ENCODE peak calls at places on chromosomes 5 and 9, in seven cellular contexts. K, P, A, R, N, Y and H are unnamed samples.

GRCh38 chr9:6827370-6827949 is 69.7 kb downstream of the KDM4C start:
- DNase-seq in Y (no peak), A (peak; percentile 47), P (peak; percentile 7), K (peak; percentile 66), R (no peak), N (peak; percentile 74), H (no peak)

GRCh38 chr9:127283917-127284316 is 19.3 kb downstream of the GARNL3 start:
- DNase-seq in N (peak; percentile 40), A (peak; percentile 55), P (no peak), R (peak; percentile 21), K (peak; percentile 30), Y (no peak), H (no peak)

GRCh38 chr5:35240892-35241291 is 10.6 kb upstream of the PRLR start:
- DNase-seq in N (no peak), A (no peak), R (no peak), K (no peak), P (no peak), Y (no peak), H (no peak)

GRCh38 chr5:102077920-102078319 is 218.2 kb downstream of the SLCO4C1 start:
- DNase-seq in Y (no peak), R (no peak), A (no peak), N (no peak), P (no peak), K (no peak), H (no peak)

GRCh38 chr9:89430995-89431394 is 66.9 kb downstream of the SEMA4D start:
- DNase-seq in K (no peak), A (no peak), N (no peak), Y (no peak), R (no peak), P (no peak), H (no peak)

GRCh38 chr5:105953616-105954015 is 1717.1 kb downstream of the EFNA5 start:
- DNase-seq in A (no peak), P (no peak), R (no peak), N (no peak), Y (no peak), K (no peak), H (no peak)

GRCh38 chr9:26459959-26460358 is 432.6 kb downstream of the CAAP1 start:
- DNase-seq in N (no peak), K (no peak), A (no peak), Y (no peak), R (no peak), P (no peak), H (no peak)

GRCh38 chr5:20129491-20129890 is 141.5 kb upstream of the CDH18 start:
- DNase-seq in Y (no peak), R (no peak), P (no peak), N (no peak), A (no peak), K (no peak), H (no peak)

GRCh38 chr9:2018764-2019548 is 3.8 kb downstream of the SMARCA2 start:
- DNase-seq in N (no peak), Y (no peak), K (no peak), A (no peak), R (no peak), P (no peak), H (no peak)

GRCh38 chr9:18296702-18297531 is 177.0 kb upstream of the ADAMTSL1 start:
- DNase-seq in Y (no peak), N (no peak), A (no peak), K (peak; percentile 65), R (no peak), P (no peak), H (no peak)

GRCh38 chr9:34501889-34502425 is 20.8 kb downstream of the ENHO start:
- DNase-seq in K (peak; percentile 79), Y (peak; percentile 68), P (no peak), A (no peak), N (peak; percentile 98), R (peak; percentile 69), H (no peak)

GRCh38 chr5:73808916-73809315 is 182.9 kb downstream of the ARHGEF28 start:
- DNase-seq in N (no peak), Y (no peak), A (no peak), R (no peak), K (no peak), P (no peak), H (no peak)

GRCh38 chr5:1030801-1031271 is 22.2 kb downstream of the NKD2 start:
- DNase-seq in K (no peak), A (no peak), P (no peak), Y (no peak), R (no peak), N (no peak), H (peak; percentile 72)

GRCh38 chr9:2465921-2466460 is 155.6 kb upstream of the VLDLR start:
- DNase-seq in Y (no peak), A (peak; percentile 78), N (no peak), P (no peak), K (peak; percentile 40), R (no peak), H (no peak)

GRCh38 chr5:179382486-179382885 is 37.2 kb upstream of the ADAMTS2 start:
- DNase-seq in R (no peak), N (no peak), A (no peak), Y (no peak), K (no peak), P (no peak), H (peak; percentile 41)

GRCh38 chr5:1503301-1504243 is 20.2 kb downstream of the LPCAT1 start:
- DNase-seq in P (no peak), R (no peak), Y (peak; percentile 87), K (no peak), N (peak; percentile 26), A (no peak), H (no peak)

GRCh38 chr9:77648458-77649108 is 461 bp upstream of the GNA14 start:
- DNase-seq in A (no peak), R (no peak), N (peak; percentile 54), K (no peak), P (no peak), Y (peak; percentile 72), H (peak; percentile 72)

GRCh38 chr9:7656648-7657047 is 142.9 kb downstream of the DMAC1 start:
- DNase-seq in A (peak; percentile 1), Y (no peak), R (no peak), K (peak; percentile 89), P (no peak), N (peak; percentile 45), H (no peak)

GRCh38 chr9:92637331-92637730 is 32.6 kb downstream of the IPPK start:
- DNase-seq in A (no peak), K (no peak), R (no peak), N (no peak), Y (peak; percentile 53), P (no peak), H (peak; percentile 54)

GRCh38 chr9:11088826-11089374 is 476.1 kb upstream of the PTPRD start:
- DNase-seq in K (no peak), P (no peak), N (peak; percentile 9), A (no peak), Y (no peak), R (no peak), H (no peak)

GRCh38 chr5:150339165-150339564 is 18.3 kb upstream of the TCOF1 start:
- DNase-seq in R (no peak), K (no peak), A (no peak), Y (no peak), N (no peak), P (no peak), H (no peak)

GRCh38 chr9:99055384-99055783 is 49.5 kb upstream of the TGFBR1 start:
- DNase-seq in P (no peak), K (peak; percentile 72), Y (no peak), A (peak; percentile 16), R (no peak), N (peak; percentile 79), H (no peak)

GRCh38 chr9:33329996-33330395 is 39.7 kb downstream of the NFX1 start:
- DNase-seq in K (peak; percentile 36), R (no peak), N (no peak), P (no peak), Y (no peak), A (peak; percentile 74), H (no peak)

GRCh38 chr5:174617285-174617684 is 107.1 kb upstream of the MSX2 start:
- DNase-seq in Y (no peak), R (no peak), K (no peak), A (no peak), P (no peak), N (no peak), H (no peak)

GRCh38 chr9:87909310-87910041 is 8.3 kb upstream of the SPATA31C1 start:
- DNase-seq in N (no peak), P (no peak), A (peak; percentile 87), K (no peak), Y (no peak), R (no peak), H (no peak)

GRCh38 chr5:59810041-59810440 is 83.5 kb downstream of the PDE4D start:
- DNase-seq in Y (peak; percentile 71), A (peak; percentile 82), K (peak; percentile 46), N (peak; percentile 84), P (peak; percentile 45), R (peak; percentile 59), H (peak; percentile 76)

GRCh38 chr5:133884525-133885311 is 83.7 kb downstream of the C5orf15 start:
- DNase-seq in P (no peak), R (no peak), A (no peak), K (no peak), N (no peak), Y (no peak), H (no peak)

GRCh38 chr5:149664083-149664482 is 66.0 kb upstream of the PPARGC1B start:
- DNase-seq in N (no peak), P (no peak), R (no peak), Y (no peak), K (no peak), A (no peak), H (no peak)

GRCh38 chr5:150077996-150078801 is 8.2 kb downstream of the CSF1R start:
- DNase-seq in N (no peak), Y (peak; percentile 23), A (no peak), K (no peak), R (no peak), P (no peak), H (peak; percentile 32)

GRCh38 chr9:100443781-100444768 is 17.1 kb downstream of the MSANTD3 start:
- DNase-seq in R (no peak), Y (no peak), N (no peak), A (no peak), K (no peak), P (no peak), H (no peak)

GRCh38 chr5:75016896-75017295 is 35.5 kb downstream of the GCNT4 start:
- DNase-seq in P (no peak), R (no peak), N (no peak), A (no peak), K (no peak), Y (no peak), H (no peak)

GRCh38 chr5:141973871-141974595 is 5.1 kb downstream of the RNF14 start:
- DNase-seq in P (no peak), Y (no peak), R (no peak), K (peak; percentile 29), A (no peak), N (peak; percentile 32), H (no peak)

GRCh38 chr5:163565931-163566608 is 60.7 kb downstream of the MAT2B start:
- DNase-seq in R (no peak), P (no peak), K (no peak), A (peak; percentile 6), N (peak; percentile 41), Y (no peak), H (no peak)

GRCh38 chr5:107359033-107359915 is 311.5 kb downstream of the EFNA5 start:
- DNase-seq in K (peak; percentile 54), R (no peak), Y (no peak), P (no peak), A (peak; percentile 44), N (no peak), H (no peak)

GRCh38 chr5:60993875-60994571 is 49.0 kb downstream of the NDUFAF2 start:
- DNase-seq in P (no peak), Y (no peak), R (no peak), A (no peak), N (no peak), K (no peak), H (no peak)